ENCODE peak calls at places on chromosomes 4 and X, in ten cellular contexts. J is tibial artery; X is stomach; A is ascending aorta; Z is endodermal cell; Y is uterus; L is psoas muscle; V is spleen; U is CD8-positive, alpha-beta T cell; K is naive thymus-derived CD4-positive, alpha-beta T cell. I is an unnamed sample. For H3K4me1 and H3K9me3, the result is how much of the 10 kb centered on the place peaks cover.

GRCh38 chrX:31894152-31894551 is 822.3 kb upstream of the FTHL17 start:
- DNase-seq in V (no peak), L (no peak), X (no peak), Y (no peak), K (no peak), U (no peak), Z (no peak), A (no peak), J (no peak), I (no peak)

GRCh38 chrX:103789004-103789403 is 12.4 kb downstream of the PLP1 start:
- DNase-seq in Z (no peak), U (no peak), J (no peak), L (no peak), Y (no peak), K (no peak), V (no peak), X (no peak), A (no peak), I (no peak)

GRCh38 chr4:158129649-158130048 is 43.2 kb downstream of the GASK1B start:
- DNase-seq in U (no peak), L (no peak), V (no peak), Y (no peak), X (no peak), J (no peak), Z (no peak), A (no peak), K (no peak), I (no peak)

GRCh38 chr4:188297873-188298272 is 158.6 kb downstream of the TRIML1 start:
- DNase-seq in J (no peak), A (no peak), K (no peak), Z (no peak), Y (no peak), X (no peak), U (no peak), V (no peak), L (no peak), I (no peak)

GRCh38 chr4:27861802-27862201 is 1001.2 kb downstream of the STIM2 start:
- DNase-seq in U (no peak), Z (no peak), A (no peak), K (no peak), X (no peak), L (no peak), J (no peak), Y (no peak), V (no peak), I (no peak)

GRCh38 chr4:93217423-93217822 is 611.1 kb upstream of the ATOH1 start:
- DNase-seq in J (no peak), K (no peak), X (no peak), V (no peak), Z (no peak), L (no peak), U (no peak), A (no peak), Y (no peak), I (no peak)

GRCh38 chrX:10090319-10090718 is 66.5 kb upstream of the CLCN4 start:
- DNase-seq in A (no peak), L (no peak), J (no peak), Y (no peak), U (no peak), X (no peak), Z (no peak), V (no peak), K (no peak), I (no peak)

GRCh38 chr4:151957163-151957562 is 196.4 kb upstream of the GATB start:
- DNase-seq in V (no peak), U (no peak), X (no peak), K (no peak), Y (no peak), L (no peak), A (no peak), J (no peak), Z (peak), I (peak)

GRCh38 chr4:117064297-117064696 is 21.1 kb downstream of the TRAM1L1 start:
- DNase-seq in Z (no peak), A (no peak), V (no peak), U (no peak), X (no peak), L (no peak), Y (no peak), K (no peak), J (no peak), I (no peak)

GRCh38 chr4:53014368-53014767 is 152.3 kb downstream of the RASL11B start:
- DNase-seq in L (no peak), V (no peak), J (no peak), U (no peak), X (no peak), A (no peak), Z (no peak), K (no peak), Y (no peak), I (no peak)

GRCh38 chr4:158604369-158604768 is 67.3 kb downstream of the C4orf46 start:
- DNase-seq in Y (no peak), L (no peak), U (no peak), A (no peak), K (no peak), V (no peak), J (no peak), X (no peak), Z (no peak), I (no peak)

GRCh38 chr4:2408976-2409375 is 9.5 kb downstream of the ZFYVE28 start:
- DNase-seq in A (no peak), L (no peak), Z (no peak), K (no peak), X (no peak), U (no peak), V (peak), J (no peak), Y (no peak), I (no peak)

GRCh38 chr4:155734065-155734464 is 24.8 kb upstream of the GUCY1B1 start:
- DNase-seq in A (no peak), Y (no peak), L (no peak), X (no peak), K (no peak), V (no peak), U (no peak), Z (no peak), J (no peak), I (no peak)

GRCh38 chr4:74016068-74016467 is 17.6 kb upstream of the CXCL5 start:
- DNase-seq in X (no peak), L (no peak), Z (no peak), U (no peak), V (no peak), Y (no peak), A (no peak), J (no peak), K (no peak), I (no peak)

GRCh38 chrX:48956728-48957414 is 536 bp downstream of the OTUD5 start:
- DNase-seq in Z (no peak), J (no peak), Y (peak), A (no peak), X (peak), L (peak), K (peak), U (peak), V (peak), I (no peak)

GRCh38 chrX:40325161-40325560 is 227.4 kb upstream of the BCOR start:
- DNase-seq in K (no peak), V (no peak), A (no peak), J (no peak), X (no peak), U (no peak), Y (no peak), Z (no peak), L (no peak), I (no peak)

GRCh38 chrX:115183980-115184379 is 5.2 kb upstream of the RBMXL3 start:
- DNase-seq in J (no peak), A (no peak), Y (no peak), Z (no peak), L (no peak), X (no peak), K (no peak), V (no peak), U (no peak), I (no peak)

GRCh38 chr4:1794809-1795303 is 1.8 kb downstream of the FGFR3 start:
- DNase-seq in J (no peak), U (no peak), Z (no peak), A (no peak), L (no peak), Y (no peak), X (no peak), K (no peak), V (no peak), I (no peak)

GRCh38 chrX:106999002-106999975 is 723 bp downstream of the MORC4 start:
- DNase-seq in V (peak), Z (peak), U (peak), J (peak), Y (peak), L (peak), A (no peak), X (peak), K (peak), I (peak)

GRCh38 chr4:104524591-104524990 is 29.9 kb upstream of the CXXC4 start:
- DNase-seq in U (no peak), A (no peak), X (no peak), L (no peak), Y (no peak), Z (no peak), K (no peak), J (no peak), V (no peak), I (no peak)

GRCh38 chr4:149914521-149915115 is 99.0 kb upstream of the IQCM start:
- DNase-seq in K (no peak), Z (peak), U (peak), V (no peak), J (no peak), Y (no peak), X (no peak), A (no peak), L (no peak), I (peak)

GRCh38 chr4:139556735-139557505 is 901 bp upstream of the SETD7 start:
- DNase-seq in Y (peak), Z (peak), X (peak), U (peak), A (peak), V (peak), L (peak), J (peak), K (peak), I (peak)

GRCh38 chr4:157080605-157081004 is 4.7 kb downstream of the GLRB start:
- DNase-seq in J (no peak), U (no peak), X (no peak), L (no peak), Y (no peak), V (no peak), K (no peak), A (no peak), Z (no peak), I (no peak)

GRCh38 chrX:24245201-24245600 is 68.7 kb downstream of the SUPT20HL2 start:
- DNase-seq in V (no peak), L (no peak), Y (no peak), X (no peak), U (no peak), Z (peak), K (no peak), J (no peak), A (no peak), I (peak)

GRCh38 chr4:134668237-134668636 is 466.6 kb upstream of the PABPC4L start:
- DNase-seq in J (no peak), U (no peak), X (peak), K (no peak), A (no peak), Y (no peak), L (no peak), Z (no peak), V (no peak), I (no peak)

GRCh38 chr4:118826723-118827444 is 9.0 kb downstream of the SEC24D start:
- DNase-seq in L (no peak), U (no peak), A (no peak), Z (no peak), Y (no peak), K (no peak), J (no peak), V (no peak), X (no peak), I (no peak)

GRCh38 chrX:84865113-84865512 is 138.6 kb upstream of the APOOL start:
- DNase-seq in A (no peak), J (no peak), Z (no peak), U (no peak), L (no peak), X (no peak), V (no peak), K (no peak), Y (no peak), I (no peak)
- H3K4me1 ChIP-seq in A (under half), J (under half), Z (under half), U (under half), L (under half), X (under half), V (under half), K (under half), Y (under half), I (under half)

DNA sequence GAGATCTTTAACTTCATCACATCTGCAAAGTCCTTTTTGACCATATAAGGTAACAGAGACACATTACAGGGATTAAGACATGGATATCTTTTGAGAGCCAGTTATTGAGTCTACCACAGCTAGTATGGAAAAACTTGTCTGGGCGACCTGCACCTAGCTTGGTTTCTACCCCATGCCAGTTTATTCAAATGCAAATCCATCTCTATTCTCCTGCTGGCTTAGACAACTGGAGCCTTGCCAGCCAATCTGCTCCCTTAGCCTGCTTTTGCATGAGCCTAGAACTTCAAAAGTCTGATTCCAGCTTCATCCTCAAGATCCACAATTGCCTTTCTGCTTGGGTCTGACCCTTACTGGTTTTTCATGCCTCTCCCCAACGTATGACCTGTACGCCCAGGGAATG is 212.0 kb upstream of the AFF2 start:
- DNase-seq in U (no peak), J (no peak), Y (no peak), L (no peak), K (no peak), Z (no peak), X (no peak), V (no peak), A (no peak), I (peak)
- H3K9me3 ChIP-seq in U (under half), J (under half), Y (under half), L (under half), K (under half), Z (under half), X (under half), V (under half), A (under half), I (under half)

DNA sequence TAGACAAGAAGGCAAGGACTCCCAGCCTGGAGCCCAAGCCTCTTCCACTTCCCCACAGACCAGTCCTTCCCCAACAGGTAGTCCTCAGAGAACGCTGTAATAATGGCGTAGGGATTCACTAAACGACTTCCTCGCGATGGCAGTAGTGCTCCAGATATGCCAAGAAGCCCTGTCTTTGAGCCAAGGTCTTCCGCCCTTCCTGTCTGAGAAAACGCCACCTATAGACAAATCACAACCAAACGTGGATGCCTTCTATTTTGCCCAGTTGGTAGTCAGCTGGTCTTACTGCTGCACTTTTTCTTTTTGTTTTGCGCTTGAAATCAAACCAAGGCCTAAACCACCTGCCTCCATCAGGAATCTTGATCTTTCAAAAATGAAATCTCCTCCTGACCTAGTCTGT is 203.3 kb downstream of the OR13H1 start:
- DNase-seq in L (peak), V (peak), Y (peak), K (no peak), A (no peak), U (no peak), J (no peak), X (peak), Z (no peak), I (no peak)
- H3K4me1 ChIP-seq in L (under half), V (under half), Y (under half), K (under half), A (under half), U (under half), J (under half), X (under half), Z (under half), I (under half)

GRCh38 chr4:102473476-102473875 is 27.7 kb upstream of the NFKB1 start:
- DNase-seq in U (no peak), K (no peak), A (no peak), X (no peak), J (no peak), Y (no peak), L (no peak), Z (no peak), V (no peak), I (no peak)

GRCh38 chr4:102477657-102478056 is 23.5 kb upstream of the NFKB1 start:
- DNase-seq in X (no peak), K (no peak), L (no peak), V (no peak), Y (no peak), J (no peak), U (no peak), A (no peak), Z (no peak), I (no peak)

GRCh38 chr4:102472441-102473013 is 28.6 kb upstream of the NFKB1 start:
- DNase-seq in V (no peak), Z (no peak), A (no peak), U (no peak), L (no peak), X (no peak), Y (no peak), K (no peak), J (no peak), I (no peak)

GRCh38 chr4:102478186-102478585 is 23.0 kb upstream of the NFKB1 start:
- DNase-seq in K (no peak), Y (no peak), U (no peak), X (no peak), V (no peak), Z (peak), A (no peak), J (no peak), L (no peak), I (no peak)

GRCh38 chr4:102474736-102475504 is 26.2 kb upstream of the NFKB1 start:
- DNase-seq in X (no peak), Y (no peak), U (no peak), Z (no peak), J (no peak), L (no peak), A (no peak), K (no peak), V (no peak), I (no peak)
- H3K9me3 ChIP-seq in X (under half), Y (under half), U (under half), Z (under half), J (under half), L (under half), A (under half), K (under half), V (under half), I (under half)

GRCh38 chr4:76594152-76594551 is 159.1 kb downstream of the SHROOM3 start:
- DNase-seq in V (no peak), K (no peak), J (no peak), A (no peak), U (no peak), L (no peak), X (no peak), Z (no peak), Y (no peak), I (no peak)

GRCh38 chr4:76596713-76597112 is 161.7 kb downstream of the SHROOM3 start:
- DNase-seq in X (no peak), V (no peak), Z (no peak), Y (no peak), J (no peak), U (no peak), L (no peak), A (no peak), K (no peak), I (no peak)

GRCh38 chr4:76595435-76595834 is 160.4 kb downstream of the SHROOM3 start:
- DNase-seq in L (no peak), Y (no peak), A (no peak), J (no peak), K (no peak), X (no peak), U (no peak), V (no peak), Z (no peak), I (no peak)

GRCh38 chr4:76600447-76600846 is 165.4 kb downstream of the SHROOM3 start:
- DNase-seq in L (no peak), V (no peak), Y (no peak), Z (no peak), A (no peak), X (no peak), U (no peak), J (no peak), K (no peak), I (no peak)

GRCh38 chr4:76597423-76597979 is 162.5 kb downstream of the SHROOM3 start:
- DNase-seq in K (no peak), J (no peak), Z (no peak), U (no peak), L (no peak), X (no peak), Y (no peak), A (no peak), V (no peak), I (no peak)
- H3K4me1 ChIP-seq in K (under half), J (under half), Z (under half), U (under half), L (under half), X (under half), Y (under half), A (half or more), V (under half), I (under half)